ENCODE peak calls at places on chromosome 17, in four cellular contexts. L, T, W and R are unnamed samples.

GRCh38 chr17:63675607-63676539 is 24.1 kb downstream of the LIMD2 start:
- DNase-seq in L (no peak), T (no peak), W (peak), R (no peak)

GRCh38 chr17:75776399-75777242 is 8.0 kb upstream of the UNK start:
- DNase-seq in L (no peak), T (no peak), W (peak), R (no peak)

GRCh38 chr17:44315760-44316731 is 7.6 kb downstream of the RUNDC3A start:
- DNase-seq in L (no peak), T (no peak), W (no peak), R (no peak)

GRCh38 chr17:31339906-31340661 is 18.7 kb upstream of the EVI2A start:
- DNase-seq in L (no peak), T (no peak), W (peak), R (no peak)

GRCh38 chr17:51479303-51479702 is 219.0 kb downstream of the UTP18 start:
- DNase-seq in L (no peak), T (no peak), W (no peak), R (no peak)

GRCh38 chr17:50686494-50687199 is 21.1 kb downstream of the ANKRD40 start:
- DNase-seq in L (no peak), T (no peak), W (peak), R (no peak)

GRCh38 chr17:80817861-80818260 is 173.8 kb upstream of the CHMP6 start:
- DNase-seq in L (no peak), T (no peak), W (peak), R (no peak)

GRCh38 chr17:71553381-71553780 is 567.4 kb upstream of the SOX9 start:
- DNase-seq in L (no peak), T (no peak), W (no peak), R (no peak)

GRCh38 chr17:29593546-29594440 is 861 bp downstream of the ANKRD13B start:
- DNase-seq in L (no peak), T (no peak), W (peak), R (no peak)

GRCh38 chr17:34139996-34140395 is 115.1 kb upstream of the CCL2 start:
- DNase-seq in L (no peak), T (no peak), W (no peak), R (no peak)

GRCh38 chr17:46154151-46154816 is 38.9 kb downstream of the KANSL1 start:
- DNase-seq in L (no peak), T (no peak), W (peak), R (no peak)

GRCh38 chr17:37642706-37643105 is 540 bp downstream of the DDX52 start:
- DNase-seq in L (no peak), T (no peak), W (peak), R (no peak)

GRCh38 chr17:40355123-40355803 is 9.3 kb downstream of the GJD3 start:
- DNase-seq in L (no peak), T (peak), W (peak), R (peak)

GRCh38 chr17:81713004-81713555 is 996 bp downstream of the SLC25A10 start:
- DNase-seq in L (no peak), T (no peak), W (peak), R (no peak)